ENCODE peak calls at places on chromosome 20, in four cellular contexts. N, O, H and T are unnamed samples.

GRCh38 chr20:1860446-1860845 is 34.8 kb upstream of the SIRPA start:
- DNase-seq in N (no peak), O (peak; percentile 94), H (no peak), T (no peak)

GRCh38 chr20:10555393-10555792 is 118.4 kb downstream of the JAG1 start:
- DNase-seq in H (no peak), N (no peak), O (peak; percentile 9), T (no peak)

GRCh38 chr20:23314714-23315498 is 35.7 kb upstream of the NXT1 start:
- DNase-seq in H (no peak), O (no peak), N (no peak), T (no peak)

GRCh38 chr20:51447097-51447764 is 95.3 kb downstream of the NFATC2 start:
- DNase-seq in H (no peak), O (peak; percentile 100), N (peak; percentile 49), T (no peak)

GRCh38 chr20:43658723-43659419 is 8.0 kb upstream of the MYBL2 start:
- DNase-seq in N (no peak), O (no peak), H (no peak), T (no peak)

GRCh38 chr20:57389695-57390603 is 1.2 kb upstream of the RBM38 start:
- DNase-seq in N (no peak), O (no peak), H (peak; percentile 65), T (no peak)

GRCh38 chr20:8394308-8394945 is 262.4 kb downstream of the PLCB1 start:
- DNase-seq in H (no peak), O (peak; percentile 83), N (no peak), T (no peak)

GRCh38 chr20:50562262-50562701 is 52.1 kb downstream of the PTPN1 start:
- DNase-seq in O (no peak), H (no peak), N (no peak), T (no peak)

GRCh38 chr20:50360921-50361320 is 149.3 kb upstream of the PTPN1 start:
- DNase-seq in H (no peak), N (no peak), O (no peak), T (no peak)

GRCh38 chr20:20060234-20060998 is 8.1 kb downstream of the CFAP61 start:
- DNase-seq in N (no peak), H (no peak), O (no peak), T (no peak)

GRCh38 chr20:24952376-24953203 is 3.5 kb downstream of the CST7 start:
- DNase-seq in H (no peak), N (no peak), O (no peak), T (peak; percentile 51)

GRCh38 chr20:41738584-41739193 is 120.5 kb upstream of the CHD6 start:
- DNase-seq in N (peak; percentile 49), O (peak; percentile 75), H (no peak), T (peak; percentile 49)

GRCh38 chr20:8431538-8432434 is 299.7 kb downstream of the PLCB1 start:
- DNase-seq in N (no peak), H (no peak), O (no peak), T (peak; percentile 68)

GRCh38 chr20:38645980-38646858 is 44.6 kb downstream of the ARHGAP40 start:
- DNase-seq in H (peak; percentile 80), N (peak; percentile 71), O (peak; percentile 80), T (peak; percentile 64)

GRCh38 chr20:39269031-39269461 is 306.9 kb downstream of the DHX35 start:
- DNase-seq in O (peak; percentile 58), N (peak; percentile 29), H (no peak), T (peak; percentile 28)

GRCh38 chr20:9838378-9839295 is at the start of gene PAK5:
- DNase-seq in H (no peak), N (peak; percentile 53), O (peak; percentile 2), T (peak; percentile 29)

GRCh38 chr20:33971147-33971775 is 22.4 kb upstream of the RALY start:
- DNase-seq in H (no peak), N (no peak), O (no peak), T (no peak)

GRCh38 chr20:53915459-53916172 is 154.8 kb downstream of the BCAS1 start:
- DNase-seq in O (peak; percentile 95), H (peak; percentile 86), N (peak; percentile 84), T (peak; percentile 99)

GRCh38 chr20:12287575-12287974 is 369.9 kb downstream of the BTBD3 start:
- DNase-seq in N (no peak), O (no peak), H (no peak), T (no peak)

GRCh38 chr20:24985802-24986201 is 6.7 kb downstream of the APMAP start:
- DNase-seq in N (no peak), O (no peak), H (no peak), T (no peak)

GRCh38 chr20:14444106-14444505 is 106.7 kb upstream of the FLRT3 start:
- DNase-seq in O (peak; percentile 8), N (no peak), H (no peak), T (no peak)

GRCh38 chr20:2468581-2469407 is 1.8 kb downstream of the SNRPB start:
- DNase-seq in O (peak; percentile 52), H (no peak), N (no peak), T (no peak)

GRCh38 chr20:40583195-40583594 is 105.8 kb downstream of the MAFB start:
- DNase-seq in H (no peak), N (no peak), O (no peak), T (no peak)

GRCh38 chr20:52204136-52204535 is 12.6 kb upstream of the ZFP64 start:
- DNase-seq in H (no peak), O (no peak), N (no peak), T (no peak)

GRCh38 chr20:34871320-34871926 is 1.2 kb downstream of the GGT7 start:
- DNase-seq in N (no peak), O (peak; percentile 17), H (no peak), T (no peak)

GRCh38 chr20:19129306-19129705 is 83.1 kb upstream of the SLC24A3 start:
- DNase-seq in O (no peak), N (no peak), H (no peak), T (no peak)

GRCh38 chr20:1417273-1417672 is 24.4 kb upstream of the FKBP1A start:
- DNase-seq in O (peak; percentile 79), H (no peak), N (peak; percentile 70), T (no peak)

GRCh38 chr20:699811-700338 is 24.3 kb upstream of the SCRT2 start:
- DNase-seq in N (no peak), H (no peak), O (no peak), T (no peak)

GRCh38 chr20:22402990-22403859 is 181.1 kb downstream of the FOXA2 start:
- DNase-seq in O (peak; percentile 13), N (peak; percentile 64), H (no peak), T (no peak)

DNA sequence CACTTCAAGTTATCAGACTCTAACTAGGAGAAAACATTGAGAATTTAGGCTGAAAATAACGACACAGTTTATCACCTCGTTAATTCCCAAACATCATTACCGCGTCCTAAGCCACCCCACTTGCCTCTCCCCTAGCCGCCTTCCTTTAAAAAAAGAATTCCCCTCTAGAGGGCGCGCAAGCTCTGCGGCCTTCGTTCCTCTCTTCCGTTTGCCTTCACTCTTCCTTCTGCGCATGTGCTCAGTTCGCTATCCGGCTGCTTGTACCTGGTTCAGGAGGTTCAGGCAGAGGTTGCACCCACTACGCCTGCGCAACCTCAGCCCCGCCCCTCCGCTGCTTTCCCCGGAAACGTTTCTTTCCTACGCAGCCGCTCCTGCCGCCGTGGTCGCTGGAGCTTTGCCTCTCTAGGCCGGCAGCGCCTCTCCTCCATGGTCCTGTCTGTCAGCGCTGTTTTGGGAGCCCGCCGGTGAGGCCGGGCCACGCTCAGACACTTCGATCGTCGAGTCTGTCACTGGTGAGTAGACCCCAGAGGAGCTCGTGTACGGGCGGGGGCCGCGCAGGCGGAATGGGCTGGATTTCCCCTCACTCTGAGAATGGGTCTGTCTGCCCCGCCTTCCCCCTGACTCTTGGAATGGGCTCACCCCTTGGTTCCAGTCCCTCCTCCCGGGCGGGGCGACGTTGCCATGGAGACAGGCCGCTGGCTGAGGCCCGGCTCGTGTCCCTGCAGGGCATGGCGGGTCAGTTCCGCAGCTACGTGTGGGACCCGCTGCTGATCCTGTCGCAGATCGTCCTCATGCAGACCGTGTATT is at the start of gene SYS1:
- DNase-seq in O (peak; percentile 97), N (peak; percentile 100), H (peak; percentile 96), T (peak; percentile 99)
- H3K4me1 ChIP-seq in O (peaks cover 23% of the 10 kb centered on the region), N (peaks cover 64% of the 10 kb centered on the region), H (peaks cover 21% of the 10 kb centered on the region), T (peaks cover 2% of the 10 kb centered on the region)

GRCh38 chr20:58418949-58419748 is 30.1 kb downstream of the VAPB start:
- DNase-seq in H (no peak), N (no peak), O (no peak), T (no peak)

GRCh38 chr20:58420798-58421496 is 31.9 kb downstream of the VAPB start:
- DNase-seq in H (no peak), O (peak; percentile 87), N (no peak), T (no peak)

GRCh38 chr20:58416832-58417231 is 27.8 kb downstream of the VAPB start:
- DNase-seq in N (no peak), H (no peak), O (no peak), T (no peak)

GRCh38 chr20:58416057-58416456 is 27.0 kb downstream of the VAPB start:
- DNase-seq in O (no peak), H (no peak), N (no peak), T (no peak)

DNA sequence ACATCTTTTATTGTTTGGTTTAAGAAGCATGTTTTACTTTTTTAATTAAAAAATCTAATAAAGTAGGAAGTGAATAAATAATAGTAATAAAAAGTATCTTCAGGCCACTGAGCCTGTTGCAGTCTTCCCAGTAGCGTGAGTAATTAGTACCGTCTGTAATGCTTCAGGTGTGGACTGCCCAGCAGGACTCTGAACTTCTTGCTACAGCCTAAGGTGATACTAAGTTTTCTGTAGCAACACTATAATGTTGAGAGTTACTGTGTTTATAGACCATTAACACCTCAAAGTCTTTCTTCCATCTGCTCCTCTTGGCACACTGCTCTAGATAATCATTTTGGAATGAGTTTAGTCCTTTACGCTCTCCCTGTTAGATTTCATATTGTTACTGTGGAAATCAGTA is 28.4 kb downstream of the VAPB start:
- DNase-seq in H (no peak), O (no peak), N (no peak), T (peak; percentile 17)
- H3K36me3 ChIP-seq in H (peaks cover 14% of the 10 kb centered on the region), O (no peaks in the 10 kb centered on the region), N (peaks cover 49% of the 10 kb centered on the region), T (peaks cover 8% of the 10 kb centered on the region)

DNA sequence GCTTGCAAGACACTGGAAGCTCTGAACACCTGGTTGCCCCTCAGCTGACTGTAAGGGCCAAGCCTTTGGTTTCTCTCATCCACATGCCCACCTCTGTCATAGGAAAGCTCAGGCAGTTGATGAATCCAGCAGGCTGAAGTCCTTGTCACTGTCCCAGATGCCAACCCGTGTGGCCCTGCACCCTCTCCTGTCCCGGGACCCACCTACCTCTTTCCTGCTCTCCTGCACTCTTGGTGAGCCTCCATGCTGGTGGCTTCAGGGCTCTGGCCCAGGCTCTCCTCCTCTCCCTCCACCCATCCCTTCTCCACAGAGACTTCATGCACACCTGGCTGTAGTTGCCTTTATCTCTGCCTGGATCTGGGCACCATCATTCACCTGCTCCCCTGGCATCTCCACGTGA is 4.0 kb upstream of the GID8 start:
- DNase-seq in H (no peak), O (no peak), N (no peak), T (no peak)
- H3K27ac ChIP-seq in H (no peak overlapping the region), O (no peak overlapping the region), N (no peak overlapping the region), T (no peak overlapping the region)

DNA sequence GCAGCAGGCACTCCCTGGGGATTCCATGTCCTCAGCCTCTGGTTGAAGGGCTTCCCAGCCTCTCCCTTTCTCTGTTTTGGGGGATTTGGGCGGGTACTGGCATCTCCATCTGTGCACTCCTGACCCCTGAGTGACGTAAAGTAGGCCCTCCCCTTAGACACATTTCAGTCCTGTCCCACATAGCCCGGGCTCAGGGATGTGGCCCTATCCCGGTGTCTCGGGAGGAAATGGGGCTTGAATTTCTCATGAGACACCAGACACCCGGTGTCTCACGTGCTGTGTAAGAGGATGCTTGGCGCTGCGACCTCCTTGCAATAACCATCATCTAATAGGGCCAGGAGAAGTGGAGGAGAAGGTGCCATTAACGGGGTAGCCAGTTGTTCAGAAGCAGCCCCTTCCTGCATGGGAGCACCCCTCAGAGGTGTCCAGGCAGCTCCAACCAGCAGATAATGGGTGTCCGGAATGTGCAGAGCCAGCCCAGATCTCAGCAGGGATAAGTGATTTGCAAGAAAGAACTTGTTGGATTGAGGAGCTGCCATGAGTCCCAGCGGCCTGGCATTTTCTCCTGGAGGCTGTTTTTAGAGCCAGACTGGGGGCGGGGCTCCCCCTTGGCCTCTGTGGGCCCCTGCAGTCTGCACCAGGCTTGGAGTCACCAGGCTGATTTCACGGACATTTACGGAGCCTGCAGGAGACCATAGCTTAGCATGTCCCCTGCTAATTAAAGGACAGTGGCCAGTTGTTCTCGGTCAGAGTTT is 372.0 kb downstream of the PREX1 start:
- DNase-seq in H (no peak), N (no peak), O (no peak), T (no peak)
- H3K4me1 ChIP-seq in H (no peaks in the 10 kb centered on the region), N (no peaks in the 10 kb centered on the region), O (no peaks in the 10 kb centered on the region), T (no peaks in the 10 kb centered on the region)